ENCODE peak calls at places on chromosomes 13 and 19, in seven cellular contexts. M is CD8-positive, alpha-beta memory T cell; T is GM06990; C is foreskin fibroblast; N is cardiac muscle cell; U is lower leg skin; A is HCT116. K is an unnamed sample.

GRCh38 chr13:75635621-75636338 is at the start of gene LMO7:
- DNase-seq in M (peak), T (no peak), C (peak), N (peak), U (peak), A (no peak), K (no peak)

GRCh38 chr13:81017525-81018152 is 676.7 kb upstream of the SPRY2 start:
- DNase-seq in M (no peak), T (no peak), C (peak), N (peak), U (no peak), A (peak), K (peak)

GRCh38 chr13:64672751-64673150 is 2557.4 kb downstream of the PCDH9 start:
- DNase-seq in M (no peak), T (no peak), C (no peak), N (no peak), U (no peak), A (no peak), K (no peak)

GRCh38 chr13:93625536-93625935 is 398.9 kb downstream of the GPC6 start:
- DNase-seq in M (no peak), T (no peak), C (peak), N (peak), U (no peak), A (no peak), K (no peak)

GRCh38 chr19:47726467-47726866 is 13.2 kb downstream of the EHD2 start:
- DNase-seq in M (no peak), T (no peak), C (peak), N (peak), U (no peak), A (no peak), K (no peak)

GRCh38 chr19:3366761-3367571 is 583 bp downstream of the NFIC start:
- DNase-seq in M (no peak), T (peak), C (peak), N (peak), U (peak), A (no peak), K (no peak)

GRCh38 chr19:13847033-13847899 is 29.7 kb upstream of the NANOS3 start:
- DNase-seq in M (peak), T (peak), C (peak), N (peak), U (peak), A (peak), K (no peak)

GRCh38 chr13:93476175-93476574 is 249.6 kb downstream of the GPC6 start:
- DNase-seq in M (no peak), T (no peak), C (peak), N (peak), U (no peak), A (no peak), K (peak)

GRCh38 chr19:48292798-48293197 is 22.9 kb downstream of the ZNF114 start:
- DNase-seq in M (no peak), T (no peak), C (peak), N (peak), U (no peak), A (no peak), K (no peak)

GRCh38 chr19:9847087-9847671 is 12.1 kb downstream of the PIN1 start:
- DNase-seq in M (no peak), T (no peak), C (peak), N (peak), U (peak), A (peak), K (peak)

GRCh38 chr19:16449330-16449961 is 22.3 kb downstream of the EPS15L1 start:
- DNase-seq in M (no peak), T (peak), C (no peak), N (no peak), U (no peak), A (no peak), K (no peak)

GRCh38 chr19:21655540-21656126 is 111.7 kb downstream of the ZNF100 start:
- DNase-seq in M (no peak), T (no peak), C (no peak), N (no peak), U (no peak), A (no peak), K (no peak)

GRCh38 chr13:95559100-95559499 is 6.6 kb downstream of the CLDN10 start:
- DNase-seq in M (no peak), T (no peak), C (no peak), N (no peak), U (no peak), A (no peak), K (no peak)

GRCh38 chr13:67369895-67370660 is 139.9 kb upstream of the PCDH9 start:
- DNase-seq in M (no peak), T (no peak), C (peak), N (peak), U (no peak), A (no peak), K (no peak)

GRCh38 chr19:6363429-6363828 is 2.1 kb downstream of the CLPP start:
- DNase-seq in M (no peak), T (no peak), C (no peak), N (no peak), U (no peak), A (no peak), K (no peak)

GRCh38 chr13:22793598-22794134 is 387.1 kb upstream of the SGCG start:
- DNase-seq in M (no peak), T (no peak), C (no peak), N (no peak), U (no peak), A (peak), K (no peak)

GRCh38 chr13:18944501-18945068 is 237.0 kb downstream of the TUBA3C start:
- DNase-seq in M (no peak), T (no peak), C (no peak), N (no peak), U (no peak), A (no peak), K (no peak)

GRCh38 chr13:92574499-92574898 is 652.1 kb upstream of the GPC6 start:
- DNase-seq in M (no peak), T (no peak), C (no peak), N (peak), U (no peak), A (no peak), K (no peak)

GRCh38 chr19:37309834-37310575 is 60.9 kb upstream of the ZNF527 start:
- DNase-seq in M (no peak), T (no peak), C (peak), N (no peak), U (no peak), A (no peak), K (no peak)

GRCh38 chr13:44035400-44035799 is 155.7 kb downstream of the LACC1 start:
- DNase-seq in M (no peak), T (no peak), C (no peak), N (no peak), U (no peak), A (no peak), K (no peak)

DNA sequence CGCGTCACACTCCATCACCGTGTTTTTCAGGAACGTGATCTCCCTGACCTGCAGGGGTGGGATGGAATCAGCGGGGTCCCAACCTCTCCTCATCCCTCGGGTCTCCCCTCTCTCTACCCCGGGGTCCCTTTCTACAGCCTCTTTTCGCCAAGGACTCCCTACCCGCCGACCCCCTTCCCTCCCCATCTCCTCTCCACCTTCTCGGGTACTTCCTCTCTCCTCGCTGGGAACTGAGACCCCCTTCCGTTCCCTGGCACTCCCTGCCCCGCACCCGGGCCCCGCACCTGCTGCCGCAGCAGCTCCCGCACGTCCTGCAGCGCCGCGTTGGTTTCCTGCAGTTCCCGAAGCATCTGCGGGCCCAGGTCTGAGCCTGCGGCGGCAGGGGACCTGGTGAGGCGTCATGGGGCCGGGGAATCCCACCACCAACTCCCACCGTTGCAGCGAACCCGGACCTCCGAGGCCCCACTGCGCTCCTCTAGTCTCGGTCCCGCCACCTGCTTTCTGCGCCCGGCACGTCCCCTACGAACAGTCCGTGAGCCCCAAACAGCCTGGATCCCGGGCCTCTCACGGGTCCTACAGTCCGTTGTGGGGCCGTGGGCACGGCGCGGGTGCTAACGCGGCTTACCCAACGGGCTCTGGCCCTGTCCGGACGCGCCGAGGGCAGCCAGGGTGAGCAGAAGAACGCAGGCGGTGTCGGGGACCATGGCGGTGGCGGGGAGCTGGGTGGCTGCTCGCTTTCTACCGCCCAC is at the start of gene COMP:
- DNase-seq in M (no peak), T (no peak), C (no peak), N (no peak), U (no peak), A (no peak), K (no peak)
- H3K4me3 ChIP-seq in M (no peak), T (no peak), C (peak), N (no peak), U (no peak), A (no peak), K (peak)

GRCh38 chr13:51223284-51224270 is 1.4 kb downstream of the FAM124A start:
- DNase-seq in M (no peak), T (no peak), C (no peak), N (no peak), U (no peak), A (no peak), K (no peak)
- H3K4me3 ChIP-seq in M (no peak), T (no peak), C (no peak), N (peak), U (no peak), A (no peak), K (no peak)

GRCh38 chr19:55249841-55250240 is 9.0 kb downstream of the PPP6R1 start:
- DNase-seq in M (no peak), T (no peak), C (no peak), N (no peak), U (no peak), A (no peak), K (no peak)

GRCh38 chr19:55253264-55253663 is 5.6 kb downstream of the PPP6R1 start:
- DNase-seq in M (no peak), T (no peak), C (no peak), N (no peak), U (no peak), A (no peak), K (no peak)

GRCh38 chr19:55252760-55253159 is 6.1 kb downstream of the PPP6R1 start:
- DNase-seq in M (no peak), T (no peak), C (no peak), N (no peak), U (no peak), A (no peak), K (no peak)

GRCh38 chr19:55250262-55251036 is 8.4 kb downstream of the PPP6R1 start:
- DNase-seq in M (no peak), T (no peak), C (no peak), N (no peak), U (no peak), A (no peak), K (no peak)

DNA sequence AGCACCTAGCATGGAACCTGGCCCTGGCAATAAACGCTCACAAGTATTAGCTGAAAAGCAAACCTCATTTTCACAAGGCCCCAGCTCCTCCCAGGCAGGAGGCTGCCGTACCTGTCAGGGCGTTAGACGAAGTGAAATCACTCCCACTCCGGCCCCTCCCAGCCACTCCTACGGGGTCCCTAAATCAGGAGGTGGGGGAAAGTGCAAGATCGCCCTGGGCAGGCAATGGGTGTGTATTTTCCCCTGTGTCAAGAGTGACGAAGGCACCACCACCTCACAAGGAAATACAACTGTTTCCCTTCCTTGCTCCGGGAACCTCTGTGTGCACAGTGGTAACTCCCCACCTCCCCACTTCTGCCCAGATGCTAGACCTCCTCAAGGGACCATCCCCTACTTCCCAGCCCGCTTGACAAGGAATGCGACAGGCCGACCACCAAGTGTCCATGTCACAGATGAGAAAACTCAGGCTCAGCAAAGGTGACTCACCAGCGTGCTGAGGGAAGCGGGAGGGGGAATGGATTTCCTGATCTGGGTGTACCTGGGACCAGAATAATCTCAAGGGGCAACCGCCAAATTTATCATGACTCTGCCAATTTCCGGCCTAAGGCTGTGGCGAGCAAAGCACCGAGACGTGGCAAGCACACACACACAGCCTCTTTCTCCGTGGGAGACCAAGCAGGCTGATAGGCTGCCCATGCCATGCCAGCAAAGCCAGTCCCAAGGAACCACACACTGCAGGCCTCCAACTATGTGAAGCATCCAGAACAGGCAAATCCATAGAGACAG is 7.3 kb downstream of the PPP6R1 start:
- DNase-seq in M (peak), T (no peak), C (no peak), N (peak), U (no peak), A (no peak), K (no peak)
- H3K4me3 ChIP-seq in M (no peak), T (peak), C (no peak), N (no peak), U (no peak), A (no peak), K (no peak)

GRCh38 chr19:8074501-8074900 is 21.9 kb downstream of the CCL25 start:
- DNase-seq in M (no peak), T (no peak), C (no peak), N (no peak), U (no peak), A (no peak), K (no peak)
- H3K4me3 ChIP-seq in M (no peak), T (no peak), C (no peak), N (no peak), U (no peak), A (no peak), K (no peak)

DNA sequence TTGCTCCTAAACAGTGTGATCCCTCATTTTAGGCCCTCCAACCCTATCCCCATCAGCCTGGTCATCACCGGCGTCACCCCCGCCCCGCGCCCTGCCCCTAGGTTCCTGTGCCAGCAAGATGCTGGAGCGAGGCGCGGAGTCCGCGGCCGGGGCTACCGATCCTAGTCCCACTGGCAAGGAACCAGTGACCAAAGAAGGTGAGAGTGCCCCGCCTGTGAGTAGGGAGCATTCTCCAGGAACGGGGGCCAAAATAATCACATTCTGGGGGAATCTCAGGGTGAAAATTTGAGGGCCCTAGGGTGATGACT is 1.3 kb downstream of the ZNF575 start:
- DNase-seq in M (no peak), T (no peak), C (no peak), N (no peak), U (no peak), A (no peak), K (no peak)
- H3K4me3 ChIP-seq in M (peak), T (no peak), C (peak), N (no peak), U (no peak), A (no peak), K (peak)

GRCh38 chr19:18869781-18870530 is 26.0 kb downstream of the CERS1 start:
- DNase-seq in M (no peak), T (no peak), C (no peak), N (no peak), U (no peak), A (no peak), K (no peak)
- H3K4me3 ChIP-seq in M (no peak), T (no peak), C (no peak), N (no peak), U (no peak), A (no peak), K (no peak)

DNA sequence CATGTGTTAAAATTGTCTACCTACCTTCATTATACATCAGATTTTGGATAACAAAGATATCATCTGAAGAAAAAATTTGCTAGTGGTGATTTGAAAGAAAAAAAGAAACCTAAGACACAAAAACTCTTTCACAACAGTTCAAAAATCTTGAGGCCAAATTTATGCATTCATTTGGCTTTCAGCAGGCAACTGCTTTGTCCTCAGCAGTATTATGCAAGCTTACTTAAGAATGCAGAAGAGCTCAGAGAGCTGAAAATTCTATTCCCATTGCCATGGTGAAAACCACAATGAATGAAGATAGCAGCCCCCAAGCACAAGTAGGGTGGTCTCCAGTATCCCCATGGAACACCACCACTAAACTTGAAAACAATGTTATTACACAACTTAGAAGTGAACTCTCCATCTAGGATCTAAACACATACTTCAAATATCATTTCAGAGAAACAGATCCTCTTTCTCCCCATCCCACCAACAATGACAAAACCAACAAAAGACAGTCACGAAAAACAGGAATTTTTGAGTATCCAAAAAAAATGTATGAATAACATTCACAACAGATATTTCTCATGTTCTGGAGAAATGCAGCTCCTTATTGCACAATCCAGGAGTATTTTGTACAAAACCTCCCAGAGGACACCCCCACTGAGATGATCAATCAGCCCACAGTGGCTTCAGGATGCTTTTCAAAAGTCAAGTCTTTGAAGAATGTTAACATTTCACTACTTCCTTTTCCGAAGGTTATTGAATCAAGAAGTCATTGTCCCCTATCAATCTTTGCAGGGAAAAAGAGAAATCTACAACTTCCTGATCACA is 192.7 kb downstream of the LHFPL6 start:
- DNase-seq in M (no peak), T (no peak), C (peak), N (peak), U (no peak), A (no peak), K (peak)
- H3K4me3 ChIP-seq in M (no peak), T (no peak), C (no peak), N (no peak), U (no peak), A (no peak), K (no peak)

GRCh38 chr19:50368649-50369570 is 3.5 kb upstream of the NAPSA start:
- DNase-seq in M (peak), T (peak), C (peak), N (peak), U (peak), A (peak), K (peak)
- H3K4me3 ChIP-seq in M (peak), T (peak), C (peak), N (peak), U (peak), A (peak), K (peak)